ENCODE peak calls at places on chromosomes 6 and 20, in ten cellular contexts. One of them, this sample, is unnamed.
A peak's percentile ranks its signal among the peaks of the same experiment; 100 is the strongest.

GRCh38 chr6:21808551-21809181 is 215.1 kb downstream of the SOX4 start:
- DNase-seq in activated CD4-positive, CD25-positive, alpha-beta regulatory T cell treated with anti-CD3 and anti-CD28 coated beads, Interleukin-2, amount 50 U/mL, for 16 hours: no peak
- DNase-seq in CD8-positive, alpha-beta T cell: no peak
- DNase-seq in fibroblast of lung: peak; percentile 52
- DNase-seq in NCI-H1105 treated with DMSO at 0.1 percent for 48 hours: peak; percentile 94
- DNase-seq in stimulated activated CD4-positive, alpha-beta T cell treated with anti-CD3 and anti-CD28 coated beads, Interleukin-1b, Interleukin-23, amount 100 ng/mL, for 24 hours: no peak
- DNase-seq in activated CD8-positive, alpha-beta T cell treated with anti-CD3 and anti-CD28 coated beads, Interleukin-2, amount 10 ng/mL, durations not matched to agents 7 days and 5 days: no peak
- DNase-seq in fibroblast of villous mesenchyme: peak; percentile 83
- DNase-seq in tibial nerve: peak; percentile 8
- DNase-seq in skeletal muscle cell: peak; percentile 44
- DNase-seq in this sample: peak; percentile 3

GRCh38 chr6:33905081-33905609 is 101.3 kb upstream of the MLN start:
- DNase-seq in activated CD4-positive, CD25-positive, alpha-beta regulatory T cell treated with anti-CD3 and anti-CD28 coated beads, Interleukin-2, amount 50 U/mL, for 16 hours: peak; percentile 14
- DNase-seq in CD8-positive, alpha-beta T cell: peak; percentile 72
- DNase-seq in fibroblast of lung: no peak
- DNase-seq in NCI-H1105 treated with DMSO at 0.1 percent for 48 hours: no peak
- DNase-seq in stimulated activated CD4-positive, alpha-beta T cell treated with anti-CD3 and anti-CD28 coated beads, Interleukin-1b, Interleukin-23, amount 100 ng/mL, for 24 hours: no peak
- DNase-seq in activated CD8-positive, alpha-beta T cell treated with anti-CD3 and anti-CD28 coated beads, Interleukin-2, amount 10 ng/mL, durations not matched to agents 7 days and 5 days: peak; percentile 81
- DNase-seq in fibroblast of villous mesenchyme: no peak
- DNase-seq in tibial nerve: no peak
- DNase-seq in skeletal muscle cell: no peak
- DNase-seq in this sample: no peak

GRCh38 chr6:72205500-72205899 is 319.1 kb downstream of the RIMS1 start:
- DNase-seq in activated CD4-positive, CD25-positive, alpha-beta regulatory T cell treated with anti-CD3 and anti-CD28 coated beads, Interleukin-2, amount 50 U/mL, for 16 hours: no peak
- DNase-seq in CD8-positive, alpha-beta T cell: no peak
- DNase-seq in fibroblast of lung: no peak
- DNase-seq in NCI-H1105 treated with DMSO at 0.1 percent for 48 hours: no peak
- DNase-seq in stimulated activated CD4-positive, alpha-beta T cell treated with anti-CD3 and anti-CD28 coated beads, Interleukin-1b, Interleukin-23, amount 100 ng/mL, for 24 hours: no peak
- DNase-seq in activated CD8-positive, alpha-beta T cell treated with anti-CD3 and anti-CD28 coated beads, Interleukin-2, amount 10 ng/mL, durations not matched to agents 7 days and 5 days: no peak
- DNase-seq in fibroblast of villous mesenchyme: no peak
- DNase-seq in tibial nerve: no peak
- DNase-seq in skeletal muscle cell: no peak
- DNase-seq in this sample: no peak

GRCh38 chr20:34871320-34871926 is 1.2 kb downstream of the GGT7 start:
- DNase-seq in activated CD4-positive, CD25-positive, alpha-beta regulatory T cell treated with anti-CD3 and anti-CD28 coated beads, Interleukin-2, amount 50 U/mL, for 16 hours: no peak
- DNase-seq in CD8-positive, alpha-beta T cell: no peak
- DNase-seq in fibroblast of lung: no peak
- DNase-seq in NCI-H1105 treated with DMSO at 0.1 percent for 48 hours: no peak
- DNase-seq in stimulated activated CD4-positive, alpha-beta T cell treated with anti-CD3 and anti-CD28 coated beads, Interleukin-1b, Interleukin-23, amount 100 ng/mL, for 24 hours: no peak
- DNase-seq in activated CD8-positive, alpha-beta T cell treated with anti-CD3 and anti-CD28 coated beads, Interleukin-2, amount 10 ng/mL, durations not matched to agents 7 days and 5 days: no peak
- DNase-seq in fibroblast of villous mesenchyme: no peak
- DNase-seq in tibial nerve: no peak
- DNase-seq in skeletal muscle cell: no peak
- DNase-seq in this sample: no peak

GRCh38 chr6:169499728-169500265 is 202.0 kb downstream of the WDR27 start:
- DNase-seq in activated CD4-positive, CD25-positive, alpha-beta regulatory T cell treated with anti-CD3 and anti-CD28 coated beads, Interleukin-2, amount 50 U/mL, for 16 hours: no peak
- DNase-seq in CD8-positive, alpha-beta T cell: no peak
- DNase-seq in fibroblast of lung: no peak
- DNase-seq in NCI-H1105 treated with DMSO at 0.1 percent for 48 hours: no peak
- DNase-seq in stimulated activated CD4-positive, alpha-beta T cell treated with anti-CD3 and anti-CD28 coated beads, Interleukin-1b, Interleukin-23, amount 100 ng/mL, for 24 hours: no peak
- DNase-seq in activated CD8-positive, alpha-beta T cell treated with anti-CD3 and anti-CD28 coated beads, Interleukin-2, amount 10 ng/mL, durations not matched to agents 7 days and 5 days: no peak
- DNase-seq in fibroblast of villous mesenchyme: no peak
- DNase-seq in tibial nerve: no peak
- DNase-seq in skeletal muscle cell: no peak
- DNase-seq in this sample: no peak

GRCh38 chr6:100435299-100435698 is 29.4 kb downstream of the SIM1 start:
- DNase-seq in activated CD4-positive, CD25-positive, alpha-beta regulatory T cell treated with anti-CD3 and anti-CD28 coated beads, Interleukin-2, amount 50 U/mL, for 16 hours: no peak
- DNase-seq in CD8-positive, alpha-beta T cell: no peak
- DNase-seq in fibroblast of lung: peak; percentile 73
- DNase-seq in NCI-H1105 treated with DMSO at 0.1 percent for 48 hours: no peak
- DNase-seq in stimulated activated CD4-positive, alpha-beta T cell treated with anti-CD3 and anti-CD28 coated beads, Interleukin-1b, Interleukin-23, amount 100 ng/mL, for 24 hours: no peak
- DNase-seq in activated CD8-positive, alpha-beta T cell treated with anti-CD3 and anti-CD28 coated beads, Interleukin-2, amount 10 ng/mL, durations not matched to agents 7 days and 5 days: no peak
- DNase-seq in fibroblast of villous mesenchyme: no peak
- DNase-seq in tibial nerve: no peak
- DNase-seq in skeletal muscle cell: no peak
- DNase-seq in this sample: peak; percentile 79

GRCh38 chr6:138692058-138692977 is 81.3 kb upstream of the CCDC28A start:
- DNase-seq in activated CD4-positive, CD25-positive, alpha-beta regulatory T cell treated with anti-CD3 and anti-CD28 coated beads, Interleukin-2, amount 50 U/mL, for 16 hours: no peak
- DNase-seq in CD8-positive, alpha-beta T cell: peak; percentile 78
- DNase-seq in fibroblast of lung: peak; percentile 57
- DNase-seq in NCI-H1105 treated with DMSO at 0.1 percent for 48 hours: peak; percentile 55
- DNase-seq in stimulated activated CD4-positive, alpha-beta T cell treated with anti-CD3 and anti-CD28 coated beads, Interleukin-1b, Interleukin-23, amount 100 ng/mL, for 24 hours: peak; percentile 25
- DNase-seq in activated CD8-positive, alpha-beta T cell treated with anti-CD3 and anti-CD28 coated beads, Interleukin-2, amount 10 ng/mL, durations not matched to agents 7 days and 5 days: peak; percentile 62
- DNase-seq in fibroblast of villous mesenchyme: peak; percentile 54
- DNase-seq in tibial nerve: peak; percentile 63
- DNase-seq in skeletal muscle cell: no peak
- DNase-seq in this sample: peak; percentile 87

GRCh38 chr6:41518118-41518517 is 28.1 kb upstream of the FOXP4 start:
- DNase-seq in activated CD4-positive, CD25-positive, alpha-beta regulatory T cell treated with anti-CD3 and anti-CD28 coated beads, Interleukin-2, amount 50 U/mL, for 16 hours: no peak
- DNase-seq in CD8-positive, alpha-beta T cell: no peak
- DNase-seq in fibroblast of lung: no peak
- DNase-seq in NCI-H1105 treated with DMSO at 0.1 percent for 48 hours: no peak
- DNase-seq in stimulated activated CD4-positive, alpha-beta T cell treated with anti-CD3 and anti-CD28 coated beads, Interleukin-1b, Interleukin-23, amount 100 ng/mL, for 24 hours: no peak
- DNase-seq in activated CD8-positive, alpha-beta T cell treated with anti-CD3 and anti-CD28 coated beads, Interleukin-2, amount 10 ng/mL, durations not matched to agents 7 days and 5 days: no peak
- DNase-seq in fibroblast of villous mesenchyme: no peak
- DNase-seq in tibial nerve: no peak
- DNase-seq in skeletal muscle cell: no peak
- DNase-seq in this sample: no peak

GRCh38 chr6:16929814-16930213 is 168.6 kb upstream of the ATXN1 start:
- DNase-seq in activated CD4-positive, CD25-positive, alpha-beta regulatory T cell treated with anti-CD3 and anti-CD28 coated beads, Interleukin-2, amount 50 U/mL, for 16 hours: no peak
- DNase-seq in CD8-positive, alpha-beta T cell: no peak
- DNase-seq in fibroblast of lung: peak; percentile 97
- DNase-seq in NCI-H1105 treated with DMSO at 0.1 percent for 48 hours: no peak
- DNase-seq in stimulated activated CD4-positive, alpha-beta T cell treated with anti-CD3 and anti-CD28 coated beads, Interleukin-1b, Interleukin-23, amount 100 ng/mL, for 24 hours: no peak
- DNase-seq in activated CD8-positive, alpha-beta T cell treated with anti-CD3 and anti-CD28 coated beads, Interleukin-2, amount 10 ng/mL, durations not matched to agents 7 days and 5 days: no peak
- DNase-seq in fibroblast of villous mesenchyme: peak; percentile 98
- DNase-seq in tibial nerve: no peak
- DNase-seq in skeletal muscle cell: peak; percentile 76
- DNase-seq in this sample: peak; percentile 95

GRCh38 chr20:36317675-36318074 is 11.5 kb downstream of the DLGAP4 start:
- DNase-seq in activated CD4-positive, CD25-positive, alpha-beta regulatory T cell treated with anti-CD3 and anti-CD28 coated beads, Interleukin-2, amount 50 U/mL, for 16 hours: no peak
- DNase-seq in CD8-positive, alpha-beta T cell: no peak
- DNase-seq in fibroblast of lung: no peak
- DNase-seq in NCI-H1105 treated with DMSO at 0.1 percent for 48 hours: no peak
- DNase-seq in stimulated activated CD4-positive, alpha-beta T cell treated with anti-CD3 and anti-CD28 coated beads, Interleukin-1b, Interleukin-23, amount 100 ng/mL, for 24 hours: no peak
- DNase-seq in activated CD8-positive, alpha-beta T cell treated with anti-CD3 and anti-CD28 coated beads, Interleukin-2, amount 10 ng/mL, durations not matched to agents 7 days and 5 days: no peak
- DNase-seq in fibroblast of villous mesenchyme: no peak
- DNase-seq in tibial nerve: no peak
- DNase-seq in skeletal muscle cell: no peak
- DNase-seq in this sample: no peak

GRCh38 chr6:43405354-43405753 is 22.0 kb upstream of the ABCC10 start:
- DNase-seq in activated CD4-positive, CD25-positive, alpha-beta regulatory T cell treated with anti-CD3 and anti-CD28 coated beads, Interleukin-2, amount 50 U/mL, for 16 hours: no peak
- DNase-seq in CD8-positive, alpha-beta T cell: no peak
- DNase-seq in fibroblast of lung: peak; percentile 57
- DNase-seq in NCI-H1105 treated with DMSO at 0.1 percent for 48 hours: no peak
- DNase-seq in stimulated activated CD4-positive, alpha-beta T cell treated with anti-CD3 and anti-CD28 coated beads, Interleukin-1b, Interleukin-23, amount 100 ng/mL, for 24 hours: no peak
- DNase-seq in activated CD8-positive, alpha-beta T cell treated with anti-CD3 and anti-CD28 coated beads, Interleukin-2, amount 10 ng/mL, durations not matched to agents 7 days and 5 days: no peak
- DNase-seq in fibroblast of villous mesenchyme: peak; percentile 25
- DNase-seq in tibial nerve: no peak
- DNase-seq in skeletal muscle cell: no peak
- DNase-seq in this sample: peak; percentile 11

GRCh38 chr6:116409756-116410155 is 39.0 kb downstream of the DSE start:
- DNase-seq in activated CD4-positive, CD25-positive, alpha-beta regulatory T cell treated with anti-CD3 and anti-CD28 coated beads, Interleukin-2, amount 50 U/mL, for 16 hours: no peak
- DNase-seq in CD8-positive, alpha-beta T cell: no peak
- DNase-seq in fibroblast of lung: no peak
- DNase-seq in NCI-H1105 treated with DMSO at 0.1 percent for 48 hours: no peak
- DNase-seq in stimulated activated CD4-positive, alpha-beta T cell treated with anti-CD3 and anti-CD28 coated beads, Interleukin-1b, Interleukin-23, amount 100 ng/mL, for 24 hours: no peak
- DNase-seq in activated CD8-positive, alpha-beta T cell treated with anti-CD3 and anti-CD28 coated beads, Interleukin-2, amount 10 ng/mL, durations not matched to agents 7 days and 5 days: no peak
- DNase-seq in fibroblast of villous mesenchyme: no peak
- DNase-seq in tibial nerve: no peak
- DNase-seq in skeletal muscle cell: no peak
- DNase-seq in this sample: no peak

GRCh38 chr6:41595166-41595565 is 43.1 kb upstream of the MDFI start:
- DNase-seq in activated CD4-positive, CD25-positive, alpha-beta regulatory T cell treated with anti-CD3 and anti-CD28 coated beads, Interleukin-2, amount 50 U/mL, for 16 hours: no peak
- DNase-seq in CD8-positive, alpha-beta T cell: no peak
- DNase-seq in fibroblast of lung: no peak
- DNase-seq in NCI-H1105 treated with DMSO at 0.1 percent for 48 hours: no peak
- DNase-seq in stimulated activated CD4-positive, alpha-beta T cell treated with anti-CD3 and anti-CD28 coated beads, Interleukin-1b, Interleukin-23, amount 100 ng/mL, for 24 hours: no peak
- DNase-seq in activated CD8-positive, alpha-beta T cell treated with anti-CD3 and anti-CD28 coated beads, Interleukin-2, amount 10 ng/mL, durations not matched to agents 7 days and 5 days: no peak
- DNase-seq in fibroblast of villous mesenchyme: no peak
- DNase-seq in tibial nerve: no peak
- DNase-seq in skeletal muscle cell: no peak
- DNase-seq in this sample: no peak

GRCh38 chr6:46465294-46466165 is 25.7 kb downstream of the RCAN2 start:
- DNase-seq in activated CD4-positive, CD25-positive, alpha-beta regulatory T cell treated with anti-CD3 and anti-CD28 coated beads, Interleukin-2, amount 50 U/mL, for 16 hours: no peak
- DNase-seq in CD8-positive, alpha-beta T cell: no peak
- DNase-seq in fibroblast of lung: no peak
- DNase-seq in NCI-H1105 treated with DMSO at 0.1 percent for 48 hours: no peak
- DNase-seq in stimulated activated CD4-positive, alpha-beta T cell treated with anti-CD3 and anti-CD28 coated beads, Interleukin-1b, Interleukin-23, amount 100 ng/mL, for 24 hours: no peak
- DNase-seq in activated CD8-positive, alpha-beta T cell treated with anti-CD3 and anti-CD28 coated beads, Interleukin-2, amount 10 ng/mL, durations not matched to agents 7 days and 5 days: no peak
- DNase-seq in fibroblast of villous mesenchyme: peak; percentile 13
- DNase-seq in tibial nerve: no peak
- DNase-seq in skeletal muscle cell: no peak
- DNase-seq in this sample: peak; percentile 44

This sample was measured in foreskin fibroblast.